ENCODE peak calls at places on chromosomes 4 and X, in ten cellular contexts. A, P, K, Q, T, M, D, J, Z and B are unnamed samples.

GRCh38 chrX:96611619-96612362 is 72.9 kb upstream of the DIAPH2 start:
- DNase-seq in A (no peak), P (no peak), K (peak; percentile 45), Q (no peak), T (no peak), M (no peak), D (peak; percentile 81), J (no peak), Z (no peak), B (no peak)

GRCh38 chr4:142660728-142661127 is 185.4 kb downstream of the INPP4B start:
- DNase-seq in A (no peak), P (no peak), K (no peak), Q (no peak), T (no peak), M (no peak), D (no peak), J (no peak), Z (no peak), B (no peak)

GRCh38 chrX:15738686-15739016 is 581 bp downstream of the CA5B start:
- DNase-seq in A (no peak), P (no peak), K (no peak), Q (no peak), T (no peak), M (no peak), D (no peak), J (no peak), Z (no peak), B (no peak)

GRCh38 chrX:38768079-38768478 is 33.2 kb upstream of the MID1IP1 start:
- DNase-seq in A (no peak), P (no peak), K (peak; percentile 33), Q (no peak), T (no peak), M (no peak), D (peak; percentile 45), J (no peak), Z (no peak), B (no peak)

GRCh38 chrX:95950679-95951078 is 734.0 kb upstream of the DIAPH2 start:
- DNase-seq in A (no peak), P (no peak), K (no peak), Q (no peak), T (no peak), M (no peak), D (no peak), J (no peak), Z (no peak), B (no peak)

GRCh38 chr4:141346144-141346543 is 125.4 kb downstream of the ZNF330 start:
- DNase-seq in A (peak; percentile 16), P (no peak), K (peak; percentile 74), Q (no peak), T (no peak), M (no peak), D (peak; percentile 68), J (no peak), Z (no peak), B (no peak)

GRCh38 chr4:115275615-115276014 is 162.2 kb upstream of the NDST4 start:
- DNase-seq in A (no peak), P (peak; percentile 21), K (no peak), Q (no peak), T (no peak), M (no peak), D (no peak), J (no peak), Z (no peak), B (no peak)

GRCh38 chr4:124181045-124181444 is 531.5 kb downstream of the ANKRD50 start:
- DNase-seq in A (no peak), P (no peak), K (peak; percentile 44), Q (no peak), T (no peak), M (no peak), D (peak; percentile 26), J (no peak), Z (no peak), B (no peak)

GRCh38 chr4:20486433-20486832 is 213.8 kb upstream of the PACRGL start:
- DNase-seq in A (no peak), P (no peak), K (no peak), Q (no peak), T (no peak), M (no peak), D (no peak), J (no peak), Z (no peak), B (no peak)

GRCh38 chr4:20487852-20488251 is 212.4 kb upstream of the PACRGL start:
- DNase-seq in A (no peak), P (no peak), K (peak; percentile 25), Q (no peak), T (no peak), M (no peak), D (peak; percentile 21), J (peak; percentile 51), Z (no peak), B (no peak)

GRCh38 chr4:20487446-20487845 is 212.8 kb upstream of the PACRGL start:
- DNase-seq in A (no peak), P (no peak), K (no peak), Q (no peak), T (no peak), M (no peak), D (no peak), J (no peak), Z (no peak), B (no peak)

GRCh38 chr4:20493761-20494353 is 206.4 kb upstream of the PACRGL start:
- DNase-seq in A (no peak), P (no peak), K (peak; percentile 84), Q (no peak), T (no peak), M (no peak), D (peak; percentile 23), J (no peak), Z (no peak), B (no peak)

DNA sequence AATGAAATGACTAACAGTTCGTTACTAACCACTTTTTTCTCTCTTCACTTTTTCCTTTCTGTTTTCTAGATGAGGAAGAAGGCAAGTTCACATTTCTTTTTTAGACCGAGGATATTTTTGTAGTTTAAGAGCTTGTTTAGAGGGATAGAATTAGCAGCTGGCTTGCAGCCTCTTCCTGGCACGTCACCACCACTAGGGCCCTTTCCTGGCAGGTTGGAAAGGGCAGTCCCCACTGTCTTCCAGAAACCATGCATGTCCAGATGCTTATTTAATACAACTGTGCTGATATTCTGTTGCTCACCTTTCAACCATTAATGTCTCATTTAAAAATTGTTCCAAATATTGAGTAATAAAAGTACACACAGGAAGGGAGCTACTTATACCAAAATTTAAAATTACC is 209.5 kb upstream of the PACRGL start:
- DNase-seq in A (no peak), P (no peak), K (no peak), Q (no peak), T (no peak), M (no peak), D (no peak), J (no peak), Z (no peak), B (no peak)
- TF ChIP-seq CTCF in A (no peak), P (no peak), K (no peak), Q (no peak), T (no peak), M (no peak), D (no peak), J (peak; percentile 16), Z (no peak), B (no peak)

GRCh38 chr4:122898370-122899150 is 23.8 kb downstream of the NUDT6 start:
- DNase-seq in A (no peak), P (no peak), K (peak; percentile 92), Q (peak; percentile 43), T (no peak), M (no peak), D (peak; percentile 91), J (peak; percentile 92), Z (no peak), B (no peak)

GRCh38 chr4:122895336-122895995 is 26.9 kb downstream of the NUDT6 start:
- DNase-seq in A (no peak), P (no peak), K (no peak), Q (no peak), T (no peak), M (no peak), D (peak; percentile 48), J (no peak), Z (no peak), B (no peak)

GRCh38 chr4:122896270-122896669 is 26.1 kb downstream of the NUDT6 start:
- DNase-seq in A (no peak), P (no peak), K (no peak), Q (no peak), T (no peak), M (no peak), D (no peak), J (no peak), Z (no peak), B (no peak)

GRCh38 chr4:122890142-122890769 is 32.1 kb downstream of the NUDT6 start:
- DNase-seq in A (no peak), P (no peak), K (no peak), Q (no peak), T (no peak), M (no peak), D (no peak), J (peak; percentile 71), Z (no peak), B (no peak)

GRCh38 chr4:122894802-122895201 is 27.6 kb downstream of the NUDT6 start:
- DNase-seq in A (no peak), P (no peak), K (no peak), Q (no peak), T (no peak), M (no peak), D (no peak), J (peak; percentile 59), Z (no peak), B (no peak)
- TF ChIP-seq CTCF in A (no peak), P (no peak), K (no peak), Q (no peak), T (no peak), M (no peak), D (no peak), J (peak; percentile 8), Z (no peak), B (no peak)

DNA sequence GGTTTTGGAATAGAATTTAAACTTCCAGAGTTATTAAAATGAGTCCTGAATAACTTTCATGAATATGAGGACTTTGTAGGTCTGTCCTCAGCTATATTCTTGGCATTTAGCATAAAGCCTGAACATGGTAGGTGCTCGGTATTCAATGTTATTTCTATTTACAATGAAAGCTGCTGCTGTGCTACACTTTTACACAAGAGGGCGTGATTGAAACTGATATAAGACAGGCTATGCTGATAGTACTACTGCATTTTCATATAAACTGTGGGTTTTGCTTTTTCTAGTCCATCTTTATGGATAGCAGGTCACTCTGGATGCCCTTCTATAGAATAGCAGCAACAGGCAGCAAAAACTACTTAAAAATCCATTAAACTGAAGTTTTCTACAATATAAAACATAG is 12.3 kb upstream of the GNPDA2 start:
- DNase-seq in A (no peak), P (no peak), K (no peak), Q (no peak), T (no peak), M (no peak), D (peak; percentile 18), J (no peak), Z (no peak), B (no peak)
- TF ChIP-seq CTCF in A (no peak), P (peak; percentile 11), K (peak; percentile 26), Q (no peak), T (no peak), M (no peak), D (peak; percentile 47), J (peak; percentile 54), Z (peak; percentile 46), B (no peak)

DNA sequence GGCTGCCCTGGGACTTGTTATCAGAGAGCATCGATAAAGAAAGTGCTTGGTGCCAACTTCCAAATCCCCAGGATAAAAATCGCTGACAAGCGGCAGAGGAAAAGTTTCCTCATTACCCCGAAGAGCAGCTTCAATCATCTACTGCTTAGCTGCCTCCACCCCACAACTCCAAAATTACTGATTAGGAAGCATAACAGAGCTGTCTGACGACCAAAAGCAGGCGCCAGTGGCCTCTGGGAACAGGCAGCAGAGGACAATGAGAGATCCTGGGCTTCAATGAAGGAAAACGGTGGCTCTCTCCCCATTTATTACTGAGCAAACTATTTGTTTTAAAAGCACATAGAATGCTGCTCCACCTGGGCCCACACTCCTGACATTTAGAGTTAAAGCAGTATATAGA is 20.6 kb downstream of the BCOR start:
- DNase-seq in A (no peak), P (no peak), K (no peak), Q (no peak), T (no peak), M (no peak), D (no peak), J (no peak), Z (no peak), B (no peak)
- TF ChIP-seq CTCF in A (no peak), P (no peak), K (no peak), Q (no peak), T (no peak), M (no peak), D (no peak), J (no peak), Z (no peak), B (no peak)